ENCODE peak calls at places on chromosomes 7 and 10, in four cellular contexts. One of them, this sample, is unnamed.

GRCh38 chr10:24034571-24034970 is 174.4 kb upstream of the KIAA1217 start:
- DNase-seq in GM12878: no peak
- DNase-seq in HepG2: no peak
- DNase-seq in K562: no peak
- DNase-seq in this sample: no peak

GRCh38 chr7:109901916-109902315 is 1189.0 kb upstream of the LRRN3 start:
- DNase-seq in GM12878: no peak
- DNase-seq in HepG2: no peak
- DNase-seq in K562: no peak
- DNase-seq in this sample: no peak

GRCh38 chr10:90047243-90047729 is 345.9 kb downstream of the KIF20B start:
- DNase-seq in GM12878: peak
- DNase-seq in HepG2: no peak
- DNase-seq in K562: no peak
- DNase-seq in this sample: no peak

GRCh38 chr10:10878944-10879343 is 138.7 kb upstream of the CELF2 start:
- DNase-seq in GM12878: no peak
- DNase-seq in HepG2: no peak
- DNase-seq in K562: no peak
- DNase-seq in this sample: no peak

GRCh38 chr7:42628021-42628420 is 283.8 kb downstream of the C7orf25 start:
- DNase-seq in GM12878: no peak
- DNase-seq in HepG2: no peak
- DNase-seq in K562: no peak
- DNase-seq in this sample: no peak

GRCh38 chr7:144057954-144058353 is 9.2 kb downstream of the OR2A5 start:
- DNase-seq in GM12878: no peak
- DNase-seq in HepG2: peak
- DNase-seq in K562: peak
- DNase-seq in this sample: no peak

GRCh38 chr10:86757110-86757790 is 831 bp downstream of the BMPR1A start:
- DNase-seq in GM12878: no peak
- DNase-seq in HepG2: peak
- DNase-seq in K562: peak
- DNase-seq in this sample: peak

GRCh38 chr7:322111-322671 is 32.2 kb downstream of the FOXL3 start:
- DNase-seq in GM12878: no peak
- DNase-seq in HepG2: no peak
- DNase-seq in K562: peak
- DNase-seq in this sample: peak

GRCh38 chr10:77756319-77757232 is 119.0 kb upstream of the KCNMA1 start:
- DNase-seq in GM12878: no peak
- DNase-seq in HepG2: peak
- DNase-seq in K562: peak
- DNase-seq in this sample: peak

GRCh38 chr7:159098795-159099194 is 45.9 kb downstream of the VIPR2 start:
- DNase-seq in GM12878: no peak
- DNase-seq in HepG2: no peak
- DNase-seq in K562: no peak
- DNase-seq in this sample: no peak

GRCh38 chr7:93530701-93531100 is 43.8 kb downstream of the CALCR start:
- DNase-seq in GM12878: no peak
- DNase-seq in HepG2: no peak
- DNase-seq in K562: no peak
- DNase-seq in this sample: no peak

GRCh38 chr10:88657901-88658300 is 6.3 kb upstream of the LIPF start:
- DNase-seq in GM12878: no peak
- DNase-seq in HepG2: no peak
- DNase-seq in K562: no peak
- DNase-seq in this sample: no peak

GRCh38 chr10:19488592-19489280 is 327.5 kb upstream of the PLXDC2 start:
- DNase-seq in GM12878: no peak
- DNase-seq in HepG2: peak
- DNase-seq in K562: no peak
- DNase-seq in this sample: no peak

GRCh38 chr10:77165445-77166316 is 471.9 kb downstream of the KCNMA1 start:
- DNase-seq in GM12878: peak
- DNase-seq in HepG2: peak
- DNase-seq in K562: peak
- DNase-seq in this sample: peak

GRCh38 chr10:11581213-11581612 is 30.2 kb downstream of the USP6NL start:
- DNase-seq in GM12878: no peak
- DNase-seq in HepG2: no peak
- DNase-seq in K562: no peak
- DNase-seq in this sample: no peak

GRCh38 chr7:5777932-5778331 is 3.5 kb downstream of the RNF216 start:
- DNase-seq in GM12878: peak
- DNase-seq in HepG2: no peak
- DNase-seq in K562: no peak
- DNase-seq in this sample: no peak

GRCh38 chr10:14953452-14954000 is 370 bp downstream of the DCLRE1C start:
- DNase-seq in GM12878: peak
- DNase-seq in HepG2: no peak
- DNase-seq in K562: peak
- DNase-seq in this sample: peak

GRCh38 chr7:155466142-155466813 is 8.3 kb downstream of the EN2 start:
- DNase-seq in GM12878: no peak
- DNase-seq in HepG2: no peak
- DNase-seq in K562: no peak
- DNase-seq in this sample: no peak

GRCh38 chr10:119933179-119933578 is 40.6 kb downstream of the SEC23IP start:
- DNase-seq in GM12878: no peak
- DNase-seq in HepG2: peak
- DNase-seq in K562: no peak
- DNase-seq in this sample: peak

GRCh38 chr7:137492889-137493288 is 149.4 kb upstream of the PTN start:
- DNase-seq in GM12878: no peak
- DNase-seq in HepG2: no peak
- DNase-seq in K562: no peak
- DNase-seq in this sample: no peak

GRCh38 chr7:137485818-137486217 is 142.3 kb upstream of the PTN start:
- DNase-seq in GM12878: no peak
- DNase-seq in HepG2: no peak
- DNase-seq in K562: no peak
- DNase-seq in this sample: no peak

GRCh38 chr7:137484326-137484725 is 140.8 kb upstream of the PTN start:
- DNase-seq in GM12878: no peak
- DNase-seq in HepG2: no peak
- DNase-seq in K562: no peak
- DNase-seq in this sample: no peak

GRCh38 chr7:137489880-137490279 is 146.3 kb upstream of the PTN start:
- DNase-seq in GM12878: no peak
- DNase-seq in HepG2: no peak
- DNase-seq in K562: no peak
- DNase-seq in this sample: no peak

GRCh38 chr7:137488038-137488437 is 144.5 kb upstream of the PTN start:
- DNase-seq in GM12878: no peak
- DNase-seq in HepG2: no peak
- DNase-seq in K562: no peak
- DNase-seq in this sample: no peak
- TF ChIP-seq BHLHE40 in GM12878: no peak
- TF ChIP-seq BHLHE40 in HepG2: no peak
- TF ChIP-seq BHLHE40 in K562: no peak
- TF ChIP-seq BHLHE40 in this sample: no peak

GRCh38 chr7:124330741-124331407 is 298.0 kb upstream of the TMEM229A start:
- DNase-seq in GM12878: no peak
- DNase-seq in HepG2: no peak
- DNase-seq in K562: no peak
- DNase-seq in this sample: no peak
- TF ChIP-seq FOXK2 in GM12878: no peak
- TF ChIP-seq FOXK2 in HepG2: no peak
- TF ChIP-seq FOXK2 in K562: no peak
- TF ChIP-seq FOXK2 in this sample: no peak

DNA sequence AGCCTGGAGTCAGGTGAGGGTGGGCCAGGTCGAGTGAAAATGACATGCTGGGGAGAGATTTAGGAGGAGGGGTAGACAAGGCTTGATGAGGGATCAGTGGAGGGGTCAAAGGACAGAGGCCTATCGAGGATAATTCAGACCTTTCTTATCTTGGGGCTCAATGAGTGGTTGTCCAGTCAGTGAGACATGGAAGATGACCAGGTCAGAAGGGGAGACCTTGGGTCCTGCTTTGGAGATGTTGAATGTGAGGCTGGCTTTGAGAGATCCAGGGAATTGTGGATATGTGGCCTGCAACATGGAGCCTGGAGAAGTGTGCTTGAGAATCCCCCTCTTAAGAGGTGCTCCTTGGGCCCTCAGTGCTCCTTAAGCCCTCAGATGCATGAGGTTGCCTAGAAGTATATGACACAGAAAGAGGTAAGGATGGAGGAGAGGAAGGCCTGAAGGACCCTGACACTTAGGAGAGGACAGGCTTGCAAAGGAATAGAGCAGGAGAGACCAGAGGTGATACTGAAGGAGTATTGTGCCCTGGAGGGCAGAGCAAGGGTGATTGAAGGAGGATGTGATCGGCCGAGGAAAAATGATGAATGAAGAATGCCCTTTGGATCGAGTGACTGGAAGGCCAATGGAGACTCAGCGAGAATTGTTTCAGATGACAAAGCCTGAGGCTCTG is 129.8 kb upstream of the GPR26 start:
- DNase-seq in GM12878: no peak
- DNase-seq in HepG2: no peak
- DNase-seq in K562: no peak
- DNase-seq in this sample: no peak
- TF ChIP-seq BHLHE40 in GM12878: no peak
- TF ChIP-seq BHLHE40 in HepG2: no peak
- TF ChIP-seq BHLHE40 in K562: no peak
- TF ChIP-seq BHLHE40 in this sample: no peak

GRCh38 chr10:70271996-70272924 is 11.5 kb downstream of the NPFFR1 start:
- DNase-seq in GM12878: no peak
- DNase-seq in HepG2: no peak
- DNase-seq in K562: no peak
- DNase-seq in this sample: no peak
- TF ChIP-seq FOXK2 in GM12878: no peak
- TF ChIP-seq FOXK2 in HepG2: no peak
- TF ChIP-seq FOXK2 in K562: no peak
- TF ChIP-seq FOXK2 in this sample: no peak

GRCh38 chr7:38748056-38748610 is 117.0 kb upstream of the AMPH start:
- DNase-seq in GM12878: no peak
- DNase-seq in HepG2: no peak
- DNase-seq in K562: no peak
- DNase-seq in this sample: no peak
- TF ChIP-seq BHLHE40 in GM12878: no peak
- TF ChIP-seq BHLHE40 in HepG2: no peak
- TF ChIP-seq BHLHE40 in K562: no peak
- TF ChIP-seq BHLHE40 in this sample: no peak

GRCh38 chr7:22726345-22726848 is 603 bp upstream of the IL6 start:
- DNase-seq in GM12878: no peak
- DNase-seq in HepG2: peak
- DNase-seq in K562: peak
- DNase-seq in this sample: peak
- TF ChIP-seq FOXK2 in GM12878: no peak
- TF ChIP-seq FOXK2 in HepG2: no peak
- TF ChIP-seq FOXK2 in K562: no peak
- TF ChIP-seq FOXK2 in this sample: no peak

GRCh38 chr7:3267928-3268690 is 32.9 kb upstream of the SDK1 start:
- DNase-seq in GM12878: no peak
- DNase-seq in HepG2: no peak
- DNase-seq in K562: no peak
- DNase-seq in this sample: no peak
- TF ChIP-seq BHLHE40 in GM12878: no peak
- TF ChIP-seq BHLHE40 in HepG2: no peak
- TF ChIP-seq BHLHE40 in K562: no peak
- TF ChIP-seq BHLHE40 in this sample: no peak

DNA sequence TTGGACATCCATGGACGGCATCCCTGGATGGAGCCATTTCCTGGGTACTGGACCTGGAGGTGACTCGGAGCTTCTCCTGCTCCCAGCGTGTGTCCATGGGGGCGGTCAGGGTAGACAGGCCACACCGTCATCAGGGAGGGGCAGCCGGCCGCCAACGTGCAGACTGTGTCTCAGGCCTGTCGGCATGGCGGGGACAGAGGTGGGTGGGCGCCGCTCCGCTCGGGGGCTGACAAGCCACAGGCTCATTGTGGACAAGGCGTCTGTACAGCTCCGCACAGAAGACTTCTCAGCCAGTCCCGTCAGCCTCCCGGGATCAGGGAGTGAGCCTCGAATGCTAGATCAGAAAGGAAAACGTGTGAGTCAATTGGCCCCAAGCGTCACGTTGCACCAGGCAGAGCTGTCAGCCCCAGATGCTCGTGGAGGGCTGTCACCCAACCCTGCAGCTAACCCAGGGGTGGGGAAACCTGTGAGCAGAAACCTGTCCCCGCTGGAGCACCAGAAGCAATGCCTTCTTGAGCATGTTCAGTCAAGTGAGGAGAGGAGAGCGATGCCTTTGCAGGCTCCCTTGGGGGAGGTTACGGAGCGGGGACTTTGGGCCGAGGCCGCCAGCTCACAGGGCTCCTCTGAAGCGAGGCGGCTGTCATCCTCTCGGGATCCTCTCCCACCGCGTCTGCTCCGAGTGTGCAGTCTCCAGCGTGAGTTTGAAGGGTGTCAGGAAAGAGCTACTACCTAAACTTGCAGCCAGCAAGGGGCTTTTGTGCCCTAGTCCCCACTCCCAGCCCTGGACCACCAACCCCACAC is 16.0 kb upstream of the DPYSL4 start:
- DNase-seq in GM12878: no peak
- DNase-seq in HepG2: no peak
- DNase-seq in K562: no peak
- DNase-seq in this sample: no peak
- TF ChIP-seq FOXK2 in GM12878: no peak
- TF ChIP-seq FOXK2 in HepG2: no peak
- TF ChIP-seq FOXK2 in K562: no peak
- TF ChIP-seq FOXK2 in this sample: no peak

GRCh38 chr7:151275813-151276577 is 27.5 kb upstream of the SMARCD3 start:
- DNase-seq in GM12878: no peak
- DNase-seq in HepG2: no peak
- DNase-seq in K562: no peak
- DNase-seq in this sample: no peak

GRCh38 chr7:151274936-151275812 is 26.7 kb upstream of the SMARCD3 start:
- DNase-seq in GM12878: no peak
- DNase-seq in HepG2: no peak
- DNase-seq in K562: no peak
- DNase-seq in this sample: no peak

GRCh38 chr7:151277631-151278030 is 29.1 kb upstream of the SMARCD3 start:
- DNase-seq in GM12878: no peak
- DNase-seq in HepG2: no peak
- DNase-seq in K562: no peak
- DNase-seq in this sample: no peak

GRCh38 chr7:151278949-151279348 is 30.5 kb upstream of the SMARCD3 start:
- DNase-seq in GM12878: no peak
- DNase-seq in HepG2: no peak
- DNase-seq in K562: no peak
- DNase-seq in this sample: no peak

GRCh38 chr7:151276651-151277590 is 28.4 kb upstream of the SMARCD3 start:
- DNase-seq in GM12878: no peak
- DNase-seq in HepG2: peak
- DNase-seq in K562: peak
- DNase-seq in this sample: peak
- TF ChIP-seq BHLHE40 in GM12878: no peak
- TF ChIP-seq BHLHE40 in HepG2: no peak
- TF ChIP-seq BHLHE40 in K562: no peak
- TF ChIP-seq BHLHE40 in this sample: no peak